ENCODE peak calls at places on chromosome 19, in four cellular contexts. One of them, this sample, is unnamed. For H3K4me1, the result is how much of the 10 kb centered on the place peaks cover.

GRCh38 chr19:6228523-6229215 is 51.1 kb downstream of the MLLT1 start:
- DNase-seq in mammary epithelial cell: no peak
- DNase-seq in fibroblast of lung: no peak
- DNase-seq in OCI-LY7: no peak
- DNase-seq in this sample: no peak

GRCh38 chr19:3062165-3063105 is at the start of gene TLE5:
- DNase-seq in mammary epithelial cell: no peak
- DNase-seq in fibroblast of lung: no peak
- DNase-seq in OCI-LY7: peak
- DNase-seq in this sample: no peak

GRCh38 chr19:36688058-36688457 is 646 bp downstream of the ZNF567 start:
- DNase-seq in mammary epithelial cell: no peak
- DNase-seq in fibroblast of lung: no peak
- DNase-seq in OCI-LY7: no peak
- DNase-seq in this sample: no peak

GRCh38 chr19:54254195-54254906 is 2.7 kb downstream of the LILRB5 start:
- DNase-seq in mammary epithelial cell: no peak
- DNase-seq in fibroblast of lung: no peak
- DNase-seq in OCI-LY7: no peak
- DNase-seq in this sample: no peak

GRCh38 chr19:8552810-8553209 is 24.4 kb downstream of the MYO1F start:
- DNase-seq in mammary epithelial cell: peak
- DNase-seq in fibroblast of lung: peak
- DNase-seq in OCI-LY7: peak
- DNase-seq in this sample: no peak

GRCh38 chr19:45514376-45515051 is 7.2 kb downstream of the VASP start:
- DNase-seq in mammary epithelial cell: peak
- DNase-seq in fibroblast of lung: no peak
- DNase-seq in OCI-LY7: no peak
- DNase-seq in this sample: no peak

GRCh38 chr19:46691948-46692347 is 25.0 kb downstream of the PRKD2 start:
- DNase-seq in mammary epithelial cell: no peak
- DNase-seq in fibroblast of lung: no peak
- DNase-seq in OCI-LY7: no peak
- DNase-seq in this sample: no peak

GRCh38 chr19:49200238-49200862 is 42.8 kb downstream of the TRPM4 start:
- DNase-seq in mammary epithelial cell: no peak
- DNase-seq in fibroblast of lung: no peak
- DNase-seq in OCI-LY7: peak
- DNase-seq in this sample: no peak

GRCh38 chr19:46958542-46958941 is 61.1 kb upstream of the NPAS1 start:
- DNase-seq in mammary epithelial cell: no peak
- DNase-seq in fibroblast of lung: peak
- DNase-seq in OCI-LY7: no peak
- DNase-seq in this sample: no peak

GRCh38 chr19:56837004-56837403 is 3.5 kb downstream of the PEG3 start:
- DNase-seq in mammary epithelial cell: no peak
- DNase-seq in fibroblast of lung: no peak
- DNase-seq in OCI-LY7: no peak
- DNase-seq in this sample: no peak

GRCh38 chr19:44754743-44755066 is 6.2 kb downstream of the BCL3 start:
- DNase-seq in mammary epithelial cell: no peak
- DNase-seq in fibroblast of lung: no peak
- DNase-seq in OCI-LY7: no peak
- DNase-seq in this sample: no peak

GRCh38 chr19:51338563-51339312 is 3.2 kb downstream of the VSIG10L start:
- DNase-seq in mammary epithelial cell: peak
- DNase-seq in fibroblast of lung: peak
- DNase-seq in OCI-LY7: peak
- DNase-seq in this sample: no peak

GRCh38 chr19:15683411-15683810 is 10.5 kb downstream of the CYP4F12 start:
- DNase-seq in mammary epithelial cell: no peak
- DNase-seq in fibroblast of lung: no peak
- DNase-seq in OCI-LY7: no peak
- DNase-seq in this sample: no peak

GRCh38 chr19:54029930-54030490 is 33.7 kb downstream of the VSTM1 start:
- DNase-seq in mammary epithelial cell: peak
- DNase-seq in fibroblast of lung: peak
- DNase-seq in OCI-LY7: peak
- DNase-seq in this sample: no peak

GRCh38 chr19:12365094-12365371 is 450 bp downstream of the ZNF442 start:
- DNase-seq in mammary epithelial cell: peak
- DNase-seq in fibroblast of lung: peak
- DNase-seq in OCI-LY7: no peak
- DNase-seq in this sample: no peak

GRCh38 chr19:22503524-22503923 is 81.4 kb upstream of the ZNF98 start:
- DNase-seq in mammary epithelial cell: no peak
- DNase-seq in fibroblast of lung: no peak
- DNase-seq in OCI-LY7: no peak
- DNase-seq in this sample: no peak

GRCh38 chr19:6087074-6087506 is 23.2 kb downstream of the RFX2 start:
- DNase-seq in mammary epithelial cell: no peak
- DNase-seq in fibroblast of lung: no peak
- DNase-seq in OCI-LY7: peak
- DNase-seq in this sample: no peak

GRCh38 chr19:50817941-50818858 is 5.4 kb downstream of the KLK1 start:
- DNase-seq in mammary epithelial cell: no peak
- DNase-seq in fibroblast of lung: no peak
- DNase-seq in OCI-LY7: peak
- DNase-seq in this sample: no peak

GRCh38 chr19:17755977-17756670 is 4.8 kb downstream of the FCHO1 start:
- DNase-seq in mammary epithelial cell: no peak
- DNase-seq in fibroblast of lung: peak
- DNase-seq in OCI-LY7: peak
- DNase-seq in this sample: no peak

GRCh38 chr19:37997911-37998344 is 90.9 kb downstream of the SIPA1L3 start:
- DNase-seq in mammary epithelial cell: peak
- DNase-seq in fibroblast of lung: peak
- DNase-seq in OCI-LY7: no peak
- DNase-seq in this sample: no peak

GRCh38 chr19:3670796-3671679 is 29.2 kb downstream of the PIP5K1C start:
- DNase-seq in mammary epithelial cell: no peak
- DNase-seq in fibroblast of lung: peak
- DNase-seq in OCI-LY7: no peak
- DNase-seq in this sample: no peak

GRCh38 chr19:48090281-48090802 is 20.3 kb downstream of the PLA2G4C start:
- DNase-seq in mammary epithelial cell: no peak
- DNase-seq in fibroblast of lung: no peak
- DNase-seq in OCI-LY7: no peak
- DNase-seq in this sample: no peak

GRCh38 chr19:2332341-2333026 is 4.0 kb downstream of the SPPL2B start:
- DNase-seq in mammary epithelial cell: no peak
- DNase-seq in fibroblast of lung: no peak
- DNase-seq in OCI-LY7: peak
- DNase-seq in this sample: no peak

GRCh38 chr19:18086590-18087138 is at the start of gene IL12RB1:
- DNase-seq in mammary epithelial cell: no peak
- DNase-seq in fibroblast of lung: no peak
- DNase-seq in OCI-LY7: peak
- DNase-seq in this sample: no peak

GRCh38 chr19:55554749-55555152 is 9.4 kb upstream of the SBK3 start:
- DNase-seq in mammary epithelial cell: no peak
- DNase-seq in fibroblast of lung: no peak
- DNase-seq in OCI-LY7: no peak
- DNase-seq in this sample: no peak

GRCh38 chr19:55111238-55111831 is 6.1 kb downstream of the PPP1R12C start:
- DNase-seq in mammary epithelial cell: no peak
- DNase-seq in fibroblast of lung: no peak
- DNase-seq in OCI-LY7: no peak
- DNase-seq in this sample: no peak

GRCh38 chr19:32471095-32471494 is 65.5 kb downstream of the DPY19L3 start:
- DNase-seq in mammary epithelial cell: no peak
- DNase-seq in fibroblast of lung: no peak
- DNase-seq in OCI-LY7: no peak
- DNase-seq in this sample: no peak

GRCh38 chr19:17419154-17419490 is 725 bp upstream of the MVB12A start:
- DNase-seq in mammary epithelial cell: peak
- DNase-seq in fibroblast of lung: no peak
- DNase-seq in OCI-LY7: no peak
- DNase-seq in this sample: no peak

GRCh38 chr19:45103200-45103624 is 10.2 kb downstream of the PPP1R37 start:
- DNase-seq in mammary epithelial cell: no peak
- DNase-seq in fibroblast of lung: peak
- DNase-seq in OCI-LY7: no peak
- DNase-seq in this sample: no peak

GRCh38 chr19:3524075-3524842 is 14.7 kb upstream of the TEKTIP1 start:
- DNase-seq in mammary epithelial cell: no peak
- DNase-seq in fibroblast of lung: no peak
- DNase-seq in OCI-LY7: no peak
- DNase-seq in this sample: no peak

GRCh38 chr19:44725251-44725650 is 23.3 kb upstream of the BCL3 start:
- DNase-seq in mammary epithelial cell: no peak
- DNase-seq in fibroblast of lung: no peak
- DNase-seq in OCI-LY7: no peak
- DNase-seq in this sample: no peak

GRCh38 chr19:31231181-31231580 is 118.1 kb downstream of the TSHZ3 start:
- DNase-seq in mammary epithelial cell: no peak
- DNase-seq in fibroblast of lung: peak
- DNase-seq in OCI-LY7: no peak
- DNase-seq in this sample: no peak

GRCh38 chr19:31232871-31233270 is 116.4 kb downstream of the TSHZ3 start:
- DNase-seq in mammary epithelial cell: peak
- DNase-seq in fibroblast of lung: peak
- DNase-seq in OCI-LY7: no peak
- DNase-seq in this sample: no peak

GRCh38 chr19:31232220-31232619 is 117.0 kb downstream of the TSHZ3 start:
- DNase-seq in mammary epithelial cell: no peak
- DNase-seq in fibroblast of lung: peak
- DNase-seq in OCI-LY7: no peak
- DNase-seq in this sample: no peak

GRCh38 chr19:31235806-31236205 is 113.4 kb downstream of the TSHZ3 start:
- DNase-seq in mammary epithelial cell: no peak
- DNase-seq in fibroblast of lung: no peak
- DNase-seq in OCI-LY7: no peak
- DNase-seq in this sample: no peak

DNA sequence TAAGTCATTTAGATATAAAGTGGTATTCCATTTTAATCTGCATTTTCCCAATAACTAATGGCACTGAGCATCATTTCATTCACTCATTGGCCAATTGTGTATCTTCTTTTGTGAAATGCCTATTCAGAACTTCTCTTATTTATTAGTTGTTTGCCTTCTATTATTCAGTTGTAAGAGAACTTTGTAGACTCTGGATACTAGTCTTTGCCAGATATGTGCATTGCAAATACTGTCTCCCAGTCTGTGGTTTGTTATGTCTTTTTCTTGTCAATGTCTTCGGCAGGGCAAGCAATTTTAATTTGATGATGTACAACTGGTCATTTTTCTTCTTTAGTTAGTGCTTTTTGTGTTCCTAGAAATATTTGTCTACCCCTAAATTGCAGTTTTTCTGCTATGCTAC is 115.9 kb downstream of the TSHZ3 start:
- DNase-seq in mammary epithelial cell: no peak
- DNase-seq in fibroblast of lung: no peak
- DNase-seq in OCI-LY7: no peak
- DNase-seq in this sample: no peak
- H2AFZ ChIP-seq in mammary epithelial cell: no peak
- H2AFZ ChIP-seq in fibroblast of lung: no peak
- H2AFZ ChIP-seq in OCI-LY7: no peak
- H2AFZ ChIP-seq in this sample: no peak

GRCh38 chr19:35346193-35347052 is 1.3 kb upstream of the FFAR1 start:
- DNase-seq in mammary epithelial cell: peak
- DNase-seq in fibroblast of lung: no peak
- DNase-seq in OCI-LY7: peak
- DNase-seq in this sample: no peak
- H3K4me1 ChIP-seq in mammary epithelial cell: under half
- H3K4me1 ChIP-seq in fibroblast of lung: under half
- H3K4me1 ChIP-seq in OCI-LY7: half or more
- H3K4me1 ChIP-seq in this sample: under half

GRCh38 chr19:13899912-13900584 is 5.9 kb downstream of the BRME1 start:
- DNase-seq in mammary epithelial cell: no peak
- DNase-seq in fibroblast of lung: no peak
- DNase-seq in OCI-LY7: no peak
- DNase-seq in this sample: no peak

GRCh38 chr19:13899393-13899792 is 6.5 kb downstream of the BRME1 start:
- DNase-seq in mammary epithelial cell: no peak
- DNase-seq in fibroblast of lung: no peak
- DNase-seq in OCI-LY7: no peak
- DNase-seq in this sample: no peak

GRCh38 chr19:13905634-13906524 is at the start of the genes BRME1 and CC2D1A:
- DNase-seq in mammary epithelial cell: peak
- DNase-seq in fibroblast of lung: peak
- DNase-seq in OCI-LY7: peak
- DNase-seq in this sample: peak

GRCh38 chr19:13906525-13906904 is 514 bp downstream of the CC2D1A start:
- DNase-seq in mammary epithelial cell: peak
- DNase-seq in fibroblast of lung: no peak
- DNase-seq in OCI-LY7: peak
- DNase-seq in this sample: no peak

GRCh38 chr19:13902993-13903555 is 2.8 kb downstream of the BRME1 start:
- DNase-seq in mammary epithelial cell: no peak
- DNase-seq in fibroblast of lung: no peak
- DNase-seq in OCI-LY7: peak
- DNase-seq in this sample: no peak
- TF ChIP-seq CTCF in mammary epithelial cell: no peak
- TF ChIP-seq CTCF in fibroblast of lung: peak
- TF ChIP-seq CTCF in OCI-LY7: peak
- TF ChIP-seq CTCF in this sample: peak

GRCh38 chr19:41994521-41994971 is 516 bp upstream of the ATP1A3 start:
- DNase-seq in mammary epithelial cell: no peak
- DNase-seq in fibroblast of lung: no peak
- DNase-seq in OCI-LY7: peak
- DNase-seq in this sample: no peak

GRCh38 chr19:41994994-41995958 is 1.2 kb upstream of the ATP1A3 start:
- DNase-seq in mammary epithelial cell: no peak
- DNase-seq in fibroblast of lung: no peak
- DNase-seq in OCI-LY7: no peak
- DNase-seq in this sample: no peak

GRCh38 chr19:41995959-41996797 is 2.1 kb upstream of the ATP1A3 start:
- DNase-seq in mammary epithelial cell: no peak
- DNase-seq in fibroblast of lung: no peak
- DNase-seq in OCI-LY7: peak
- DNase-seq in this sample: no peak

GRCh38 chr19:41991025-41991424 is 3.0 kb downstream of the ATP1A3 start:
- DNase-seq in mammary epithelial cell: no peak
- DNase-seq in fibroblast of lung: no peak
- DNase-seq in OCI-LY7: no peak
- DNase-seq in this sample: no peak

GRCh38 chr19:41993612-41994483 is at the start of gene ATP1A3:
- DNase-seq in mammary epithelial cell: peak
- DNase-seq in fibroblast of lung: peak
- DNase-seq in OCI-LY7: peak
- DNase-seq in this sample: no peak
- H2AFZ ChIP-seq in mammary epithelial cell: peak
- H2AFZ ChIP-seq in fibroblast of lung: no peak
- H2AFZ ChIP-seq in OCI-LY7: peak
- H2AFZ ChIP-seq in this sample: no peak

This sample was measured in keratinocyte.